ENCODE peak calls at places on chromosomes 3 and 15, in four cellular contexts. J is NCI-H187, V is choroid plexus epithelial cell, N is heart left ventricle. P is an unnamed sample.

GRCh38 chr3:48155122-48155521 is 33.1 kb downstream of the CDC25A start:
- DNase-seq in J (peak), N (no peak), V (peak), P (no peak)

GRCh38 chr3:177345049-177345972 is 148.0 kb upstream of the TBL1XR1 start:
- DNase-seq in J (no peak), V (peak), N (peak), P (no peak)

GRCh38 chr15:98034731-98035130 is 74.2 kb downstream of the ARRDC4 start:
- DNase-seq in N (no peak), J (no peak), V (no peak), P (no peak)

GRCh38 chr3:39804951-39805350 is 4.5 kb upstream of the MYRIP start:
- DNase-seq in V (no peak), N (no peak), J (no peak), P (no peak)

GRCh38 chr3:186257866-186258265 is 104.2 kb downstream of the DGKG start:
- DNase-seq in N (no peak), V (peak), J (no peak), P (no peak)

GRCh38 chr3:105979961-105980360 is 111.1 kb upstream of the CBLB start:
- DNase-seq in V (no peak), N (no peak), J (no peak), P (no peak)

GRCh38 chr3:103600844-103601243 is 1166.0 kb downstream of the ZPLD1 start:
- DNase-seq in V (no peak), J (no peak), N (no peak), P (no peak)

GRCh38 chr15:64938192-64938591 is 26.5 kb downstream of the ANKDD1A start:
- DNase-seq in J (no peak), N (no peak), V (peak), P (no peak)

GRCh38 chr3:15271785-15272381 is 60.5 kb downstream of the SH3BP5 start:
- DNase-seq in N (peak), V (no peak), J (no peak), P (peak)

GRCh38 chr3:53102601-53103147 is 27.6 kb downstream of the RFT1 start:
- DNase-seq in J (no peak), V (peak), N (no peak), P (no peak)

GRCh38 chr3:136750922-136751258 is 1.3 kb downstream of the STAG1 start:
- DNase-seq in J (no peak), V (peak), N (no peak), P (no peak)

GRCh38 chr3:10322355-10322715 is 1.4 kb upstream of the SEC13 start:
- DNase-seq in J (no peak), N (no peak), V (peak), P (no peak)

GRCh38 chr15:63345391-63345752 is 36.3 kb downstream of the CA12 start:
- DNase-seq in V (no peak), J (no peak), N (no peak), P (no peak)

GRCh38 chr15:101320501-101321052 is 25.5 kb upstream of the SNRPA1 start:
- DNase-seq in V (peak), N (peak), J (no peak), P (no peak)

GRCh38 chr3:159865042-159865579 is 123.5 kb upstream of the IL12A start:
- DNase-seq in N (no peak), V (peak), J (no peak), P (no peak)

GRCh38 chr3:165128544-165128943 is 50.2 kb upstream of the SI start:
- DNase-seq in J (no peak), V (no peak), N (no peak), P (no peak)

P was measured in GM06990.